ENCODE peak calls at places on chromosomes 5 and 9, in eight cellular contexts. M, C, G, R, Y, P, N and D are unnamed samples.

GRCh38 chr5:172417983-172418630 is 36.2 kb downstream of the SH3PXD2B start:
- DNase-seq in M (no peak), C (peak), G (peak), R (peak), Y (peak), P (peak), N (peak), D (peak)

GRCh38 chr9:134381671-134382505 is 55.6 kb downstream of the RXRA start:
- DNase-seq in M (no peak), C (no peak), G (no peak), R (no peak), Y (no peak), P (no peak), N (no peak), D (no peak)

GRCh38 chr5:176740702-176741565 is 69.4 kb upstream of the UNC5A start:
- DNase-seq in M (no peak), C (no peak), G (no peak), R (no peak), Y (peak), P (no peak), N (peak), D (no peak)

GRCh38 chr9:4805519-4805918 is 12.8 kb downstream of the RCL1 start:
- DNase-seq in M (no peak), C (no peak), G (no peak), R (no peak), Y (no peak), P (no peak), N (no peak), D (no peak)

GRCh38 chr9:36832232-36832795 is 201.8 kb downstream of the PAX5 start:
- DNase-seq in M (no peak), C (no peak), G (no peak), R (no peak), Y (no peak), P (no peak), N (peak), D (no peak)

GRCh38 chr5:144002866-144003265 is 167.6 kb downstream of the YIPF5 start:
- DNase-seq in M (no peak), C (no peak), G (no peak), R (no peak), Y (no peak), P (peak), N (no peak), D (no peak)

GRCh38 chr9:35489313-35490154 is at the start of gene RUSC2:
- DNase-seq in M (peak), C (peak), G (peak), R (peak), Y (peak), P (peak), N (peak), D (peak)

GRCh38 chr9:133768859-133769510 is 30.8 kb upstream of the SARDH start:
- DNase-seq in M (peak), C (no peak), G (no peak), R (no peak), Y (peak), P (no peak), N (peak), D (no peak)

GRCh38 chr5:150320048-150320555 is 17.4 kb upstream of the ARSI start:
- DNase-seq in M (no peak), C (peak), G (no peak), R (peak), Y (peak), P (peak), N (peak), D (peak)

GRCh38 chr5:125478599-125478998 is 732.2 kb upstream of the ZNF608 start:
- DNase-seq in M (no peak), C (no peak), G (peak), R (no peak), Y (no peak), P (no peak), N (no peak), D (no peak)

GRCh38 chr9:23774266-23774665 is 51.8 kb downstream of the ELAVL2 start:
- DNase-seq in M (no peak), C (no peak), G (no peak), R (no peak), Y (no peak), P (no peak), N (no peak), D (no peak)

GRCh38 chr9:93010056-93010455 is 48.4 kb upstream of the SUSD3 start:
- DNase-seq in M (peak), C (no peak), G (no peak), R (no peak), Y (no peak), P (no peak), N (no peak), D (no peak)

GRCh38 chr9:105405514-105406131 is 42.2 kb upstream of the FSD1L start:
- DNase-seq in M (no peak), C (no peak), G (no peak), R (peak), Y (no peak), P (peak), N (no peak), D (peak)

GRCh38 chr9:129183495-129184308 is 5.6 kb upstream of the IER5L start:
- DNase-seq in M (no peak), C (no peak), G (no peak), R (peak), Y (no peak), P (peak), N (no peak), D (no peak)

GRCh38 chr5:159214486-159215271 is 5.3 kb upstream of the RNF145 start:
- DNase-seq in M (no peak), C (no peak), G (no peak), R (no peak), Y (no peak), P (no peak), N (no peak), D (no peak)

GRCh38 chr5:13814293-13814692 is 130.2 kb downstream of the DNAH5 start:
- DNase-seq in M (no peak), C (no peak), G (no peak), R (peak), Y (no peak), P (no peak), N (no peak), D (no peak)

GRCh38 chr5:119453045-119453383 is 717 bp downstream of the HSD17B4 start:
- DNase-seq in M (no peak), C (peak), G (peak), R (peak), Y (no peak), P (peak), N (no peak), D (no peak)

GRCh38 chr5:132754947-132755346 is 7.7 kb downstream of the CCNI2 start:
- DNase-seq in M (peak), C (peak), G (no peak), R (peak), Y (no peak), P (peak), N (no peak), D (no peak)

GRCh38 chr5:172534229-172535169 is 80.2 kb upstream of the SH3PXD2B start:
- DNase-seq in M (peak), C (no peak), G (no peak), R (no peak), Y (peak), P (no peak), N (no peak), D (no peak)

GRCh38 chr9:129166962-129167557 is 11.0 kb downstream of the IER5L start:
- DNase-seq in M (peak), C (peak), G (peak), R (peak), Y (peak), P (peak), N (peak), D (no peak)

GRCh38 chr5:173812811-173813550 is 75.2 kb upstream of the CPEB4 start:
- DNase-seq in M (no peak), C (peak), G (no peak), R (peak), Y (no peak), P (peak), N (no peak), D (no peak)

GRCh38 chr5:150781706-150782614 is 3.4 kb downstream of the SMIM3 start:
- DNase-seq in M (peak), C (peak), G (peak), R (peak), Y (no peak), P (peak), N (no peak), D (peak)

GRCh38 chr5:93163010-93163663 is 417.9 kb downstream of the NR2F1-AS1 start:
- DNase-seq in M (no peak), C (peak), G (no peak), R (peak), Y (no peak), P (peak), N (no peak), D (peak)

GRCh38 chr9:125904155-125904841 is 157.1 kb downstream of the PBX3 start:
- DNase-seq in M (no peak), C (no peak), G (peak), R (peak), Y (no peak), P (peak), N (no peak), D (no peak)

GRCh38 chr5:131252824-131253171 is 11.1 kb upstream of the CDC42SE2 start:
- DNase-seq in M (no peak), C (no peak), G (no peak), R (no peak), Y (no peak), P (no peak), N (no peak), D (no peak)

GRCh38 chr5:120564013-120564412 is 99.9 kb downstream of the PRR16 start:
- DNase-seq in M (peak), C (no peak), G (no peak), R (no peak), Y (no peak), P (no peak), N (no peak), D (no peak)

GRCh38 chr5:125891326-125891725 is 531.9 kb upstream of the GRAMD2B start:
- DNase-seq in M (no peak), C (no peak), G (no peak), R (no peak), Y (no peak), P (peak), N (no peak), D (no peak)

GRCh38 chr9:93136011-93136440 is 2.0 kb upstream of the NINJ1 start:
- DNase-seq in M (no peak), C (peak), G (peak), R (peak), Y (no peak), P (peak), N (no peak), D (no peak)

GRCh38 chr5:140608730-140609520 is 24.1 kb downstream of the CD14 start:
- DNase-seq in M (no peak), C (peak), G (peak), R (no peak), Y (no peak), P (no peak), N (no peak), D (no peak)

GRCh38 chr5:137627293-137627692 is 108.6 kb downstream of the KLHL3 start:
- DNase-seq in M (no peak), C (no peak), G (no peak), R (no peak), Y (no peak), P (no peak), N (no peak), D (no peak)

GRCh38 chr5:154713615-154714125 is 41.5 kb upstream of the LARP1 start:
- DNase-seq in M (peak), C (peak), G (no peak), R (peak), Y (no peak), P (peak), N (no peak), D (no peak)

DNA sequence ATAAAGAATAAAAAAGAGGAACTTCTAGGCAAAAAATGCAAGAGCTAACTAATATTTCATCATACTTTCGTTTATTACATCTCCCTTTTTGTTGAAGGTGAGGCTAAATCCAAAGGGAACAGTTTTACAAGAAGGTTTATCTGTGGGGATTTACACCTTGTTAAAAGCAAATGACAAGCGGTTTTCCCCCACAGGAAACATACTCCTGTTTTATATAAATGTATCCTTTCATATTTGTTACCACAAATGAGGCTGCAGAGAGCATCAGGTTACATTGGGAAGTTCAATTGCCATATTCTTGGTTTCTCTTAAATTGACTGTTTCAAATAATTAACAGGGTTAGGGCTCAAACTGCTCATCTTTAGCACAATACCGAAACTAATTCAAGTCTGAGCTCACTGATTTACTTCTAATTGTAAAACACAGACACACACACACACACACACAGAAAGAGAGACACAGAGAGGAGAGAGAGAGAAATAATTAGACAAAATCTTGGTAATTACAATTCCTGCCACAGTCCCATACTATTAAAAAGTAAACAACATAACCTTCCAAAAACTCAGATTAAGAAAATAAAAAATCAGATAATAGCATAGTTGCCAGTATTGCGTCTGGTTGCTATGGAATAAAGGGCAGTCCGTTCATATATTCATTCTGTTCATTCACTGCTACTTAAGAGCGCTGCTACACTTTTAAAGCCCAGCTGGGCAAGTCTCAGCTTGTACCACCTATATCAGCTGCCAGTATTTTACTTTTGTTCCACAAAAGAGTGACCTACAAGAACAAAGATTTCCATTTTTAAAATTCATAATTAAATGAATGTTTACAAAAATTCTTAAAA is 17.0 kb downstream of the RFX3 start:
- DNase-seq in M (no peak), C (peak), G (peak), R (peak), Y (no peak), P (peak), N (no peak), D (no peak)
- H3K4me3 ChIP-seq in M (no peak), C (no peak), G (no peak), R (no peak), Y (no peak), P (no peak), N (peak), D (peak)

GRCh38 chr9:127522727-127523126 is 71.4 kb downstream of the LRSAM1 start:
- DNase-seq in M (no peak), C (no peak), G (no peak), R (no peak), Y (peak), P (peak), N (peak), D (no peak)

GRCh38 chr9:127524373-127524772 is 73.1 kb downstream of the LRSAM1 start:
- DNase-seq in M (no peak), C (peak), G (no peak), R (peak), Y (no peak), P (peak), N (peak), D (no peak)

GRCh38 chr9:127521919-127522304 is 70.6 kb downstream of the LRSAM1 start:
- DNase-seq in M (no peak), C (no peak), G (no peak), R (no peak), Y (no peak), P (no peak), N (peak), D (no peak)

GRCh38 chr9:127520941-127521918 is 69.9 kb downstream of the LRSAM1 start:
- DNase-seq in M (peak), C (peak), G (no peak), R (peak), Y (peak), P (peak), N (peak), D (peak)

DNA sequence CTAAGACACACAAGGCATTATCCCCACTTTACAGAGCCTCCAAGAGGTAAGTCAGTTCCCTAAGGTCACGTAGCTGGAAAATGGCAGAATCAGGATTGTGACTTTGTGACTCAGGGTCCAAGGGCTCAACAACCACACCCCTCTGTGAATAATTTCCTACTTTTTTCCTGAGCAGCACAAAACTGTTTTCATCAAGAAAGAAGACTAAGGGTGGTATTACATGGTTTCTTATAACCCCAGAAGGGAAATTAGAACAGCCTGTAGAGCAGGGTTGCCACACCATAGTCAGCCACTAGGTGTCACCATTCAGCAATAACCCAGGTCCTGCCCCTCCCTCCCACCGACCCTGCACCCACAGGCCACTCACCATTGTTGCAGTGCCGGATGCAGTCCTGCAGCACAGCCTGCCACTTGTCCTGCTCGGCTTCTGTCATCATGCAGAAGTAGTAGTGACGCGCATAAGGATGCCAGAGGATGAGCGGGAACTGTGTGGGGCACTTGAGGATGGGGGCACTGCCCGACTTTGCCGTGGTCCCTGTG is 72.1 kb downstream of the LRSAM1 start:
- DNase-seq in M (peak), C (peak), G (no peak), R (peak), Y (peak), P (peak), N (peak), D (no peak)
- TF ChIP-seq CTCF in M (peak), C (peak), G (peak), R (peak), Y (no peak), P (peak), N (peak), D (peak)

DNA sequence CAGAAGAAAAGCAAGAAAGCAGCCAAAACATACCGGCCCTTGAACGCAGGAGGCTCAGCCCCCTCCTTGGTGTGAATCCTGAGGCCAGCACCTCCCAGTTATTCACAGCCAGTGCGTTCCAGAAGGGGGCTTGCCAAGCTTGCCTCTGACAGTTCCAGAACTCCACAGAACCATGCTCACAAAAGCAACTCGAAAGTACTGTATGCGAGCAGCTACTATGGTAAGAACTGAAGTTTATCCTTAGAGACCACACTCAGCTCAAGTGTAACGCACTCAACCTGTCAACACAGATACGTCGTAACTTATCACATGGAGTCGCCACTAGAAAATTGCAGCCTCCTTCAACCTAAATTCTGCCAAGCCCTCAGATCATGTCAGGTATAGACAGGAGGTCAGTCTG is 1.4 kb downstream of the UBAC1 start:
- DNase-seq in M (no peak), C (peak), G (no peak), R (no peak), Y (no peak), P (no peak), N (no peak), D (no peak)
- H3K4me3 ChIP-seq in M (peak), C (peak), G (peak), R (peak), Y (peak), P (peak), N (peak), D (peak)

GRCh38 chr9:16136961-16137360 is 584.1 kb downstream of the CCDC171 start:
- DNase-seq in M (no peak), C (peak), G (no peak), R (peak), Y (no peak), P (peak), N (no peak), D (peak)
- TF ChIP-seq CTCF in M (no peak), C (peak), G (no peak), R (no peak), Y (no peak), P (no peak), N (no peak), D (no peak)

GRCh38 chr5:5141625-5142527 is 1.7 kb downstream of the ADAMTS16 start:
- DNase-seq in M (peak), C (peak), G (peak), R (peak), Y (no peak), P (peak), N (no peak), D (peak)
- H3K4me3 ChIP-seq in M (no peak), C (no peak), G (no peak), R (no peak), Y (peak), P (no peak), N (no peak), D (no peak)